ENCODE peak calls at places on chromosome 11, in five cellular contexts. L, F, H, P and Y are unnamed samples.

GRCh38 chr11:75154646-75155569 is 4.0 kb downstream of the SLCO2B1 start:
- DNase-seq in H (no peak), L (no peak), F (no peak), P (no peak), Y (no peak)

GRCh38 chr11:70782401-70782913 is 384.1 kb downstream of the CTTN start:
- DNase-seq in L (no peak), H (no peak), F (no peak), P (no peak), Y (no peak)

GRCh38 chr11:9789919-9790318 is 126.0 kb downstream of the SWAP70 start:
- DNase-seq in P (no peak), L (no peak), F (no peak), H (peak; percentile 73), Y (no peak)

GRCh38 chr11:29985248-29985647 is 31.6 kb downstream of the KCNA4 start:
- DNase-seq in L (no peak), H (no peak), P (no peak), F (no peak), Y (no peak)

GRCh38 chr11:12979928-12980689 is 29.0 kb upstream of the RASSF10 start:
- DNase-seq in F (peak; percentile 3), P (no peak), L (no peak), H (no peak), Y (no peak)

GRCh38 chr11:88475991-88476418 is 138.5 kb upstream of the CTSC start:
- DNase-seq in H (no peak), P (no peak), F (no peak), L (peak; percentile 66), Y (no peak)

GRCh38 chr11:3163241-3163981 is 1.7 kb downstream of the OSBPL5 start:
- DNase-seq in F (no peak), H (no peak), L (no peak), P (no peak), Y (no peak)

GRCh38 chr11:3231851-3232744 is at the start of gene MRGPRE:
- DNase-seq in L (no peak), H (peak; percentile 97), P (no peak), F (no peak), Y (no peak)

GRCh38 chr11:33125611-33126010 is 35.7 kb downstream of the CSTF3 start:
- DNase-seq in P (no peak), H (no peak), L (no peak), F (no peak), Y (no peak)

GRCh38 chr11:46489668-46490560 is 98.3 kb upstream of the CHRM4 start:
- DNase-seq in P (peak; percentile 66), L (peak; percentile 69), H (peak; percentile 30), F (peak; percentile 59), Y (peak; percentile 9)

GRCh38 chr11:134503596-134503995 is 91.6 kb upstream of the B3GAT1 start:
- DNase-seq in H (no peak), P (no peak), F (no peak), L (no peak), Y (no peak)

GRCh38 chr11:126246636-126247035 is 22.1 kb downstream of the SRPRA start:
- DNase-seq in P (no peak), F (no peak), L (peak; percentile 59), H (no peak), Y (no peak)

GRCh38 chr11:112273066-112273465 is 12.4 kb upstream of the PLET1 start:
- DNase-seq in L (no peak), H (no peak), P (no peak), F (no peak), Y (no peak)

GRCh38 chr11:64545605-64546004 is 45.4 kb upstream of the SLC22A12 start:
- DNase-seq in P (peak; percentile 76), L (peak; percentile 69), F (no peak), H (no peak), Y (no peak)

GRCh38 chr11:130420478-130421198 is 7.8 kb downstream of the ADAMTS8 start:
- DNase-seq in H (no peak), L (peak; percentile 82), P (no peak), F (no peak), Y (no peak)
- TF ChIP-seq MAFK in H (no peak), L (no peak), P (no peak), F (no peak), Y (no peak)

DNA sequence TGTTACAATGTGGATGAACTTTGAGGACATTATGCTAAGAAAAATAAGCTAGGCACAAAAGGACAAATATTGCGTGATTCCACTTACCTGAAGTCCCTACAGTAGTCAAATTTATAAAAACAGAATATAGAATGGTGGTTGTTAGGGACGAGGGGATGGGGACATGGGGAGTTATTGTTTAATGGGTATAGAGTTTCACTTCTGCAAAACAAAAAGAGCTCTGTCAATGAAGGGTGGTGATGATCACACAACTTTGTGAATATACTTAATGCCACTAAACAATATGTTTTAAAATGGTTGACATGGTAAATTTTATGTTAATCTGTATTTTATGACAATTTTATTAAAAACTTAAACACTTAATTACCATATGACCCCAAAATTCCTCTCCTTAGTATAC is 26.1 kb downstream of the INTS4 start:
- DNase-seq in H (no peak), P (no peak), F (no peak), L (no peak), Y (no peak)
- TF ChIP-seq MAFK in H (no peak), P (no peak), F (no peak), L (no peak), Y (no peak)

DNA sequence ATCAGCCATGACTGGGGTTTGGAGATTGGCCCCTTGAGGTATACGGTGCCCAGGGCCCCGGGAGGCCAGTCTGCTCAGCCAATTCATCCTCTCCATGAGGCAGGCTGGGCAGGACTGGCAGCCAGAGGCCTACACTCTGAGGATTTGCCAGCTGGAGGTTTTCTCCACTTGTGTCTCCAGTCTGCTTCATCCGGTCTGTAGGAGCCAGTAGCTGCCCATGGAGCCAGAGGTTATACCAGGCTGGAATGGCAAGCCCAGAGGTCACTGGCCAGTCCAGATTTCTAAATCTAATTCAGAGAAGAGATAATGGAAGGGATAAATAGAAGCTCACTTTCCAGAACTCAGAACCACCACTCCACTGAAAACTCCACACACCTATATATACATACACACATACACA is 10.0 kb downstream of the FHIP1B start:
- DNase-seq in F (no peak), P (no peak), L (no peak), H (no peak), Y (no peak)
- TF ChIP-seq MAFK in F (no peak), P (no peak), L (no peak), H (no peak), Y (no peak)

GRCh38 chr11:96306933-96307747 is 35.9 kb downstream of the MAML2 start:
- DNase-seq in P (peak; percentile 94), F (peak; percentile 81), H (peak; percentile 26), L (peak; percentile 99), Y (no peak)
- TF ChIP-seq MAFK in P (peak; percentile 66), F (no peak), H (no peak), L (peak; percentile 61), Y (no peak)

GRCh38 chr11:113675003-113675471 is 31.1 kb downstream of the TMPRSS5 start:
- DNase-seq in F (no peak), L (peak; percentile 88), P (no peak), H (no peak), Y (no peak)
- TF ChIP-seq MAFK in F (no peak), L (no peak), P (no peak), H (no peak), Y (no peak)

GRCh38 chr11:123516238-123516637 is 86.2 kb downstream of the GRAMD1B start:
- DNase-seq in F (no peak), L (no peak), H (no peak), P (no peak), Y (no peak)
- TF ChIP-seq MAFK in F (no peak), L (no peak), H (no peak), P (no peak), Y (no peak)

GRCh38 chr11:82533628-82534353 is 199.9 kb downstream of the FAM181B start:
- DNase-seq in H (no peak), L (no peak), F (no peak), P (no peak), Y (no peak)
- TF ChIP-seq MAFK in H (no peak), L (no peak), F (no peak), P (no peak), Y (no peak)

GRCh38 chr11:89487016-89487415 is 4.2 kb downstream of the NOX4 start:
- DNase-seq in P (no peak), L (peak; percentile 75), H (no peak), F (no peak), Y (no peak)
- TF ChIP-seq MAFK in P (no peak), L (no peak), H (no peak), F (no peak), Y (no peak)

GRCh38 chr11:132186699-132187098 is 816.3 kb downstream of the NTM start:
- DNase-seq in F (no peak), L (no peak), P (no peak), H (peak; percentile 9), Y (no peak)
- TF ChIP-seq MAFK in F (no peak), L (no peak), P (no peak), H (no peak), Y (no peak)